ENCODE peak calls at places on chromosomes 7 and 10, in seven cellular contexts. One of them, this sample, is unnamed.
A peak's percentile ranks its signal among the peaks of the same experiment; 100 is the strongest.

GRCh38 chr7:105637755-105638154 is 56.5 kb upstream of the EFCAB10 start:
- DNase-seq in cardiac muscle cell: no peak
- DNase-seq in Calu3: no peak
- DNase-seq in foreskin keratinocyte: no peak
- DNase-seq in fibroblast of the aortic adventitia: no peak
- DNase-seq in brain microvascular endothelial cell: no peak
- DNase-seq in fibroblast of lung: no peak
- DNase-seq in this sample: no peak

GRCh38 chr7:75958802-75959543 is 35.4 kb downstream of the TMEM120A start:
- DNase-seq in cardiac muscle cell: no peak
- DNase-seq in fibroblast of the aortic adventitia: no peak
- DNase-seq in fibroblast of lung: no peak
- DNase-seq in Calu3: no peak
- DNase-seq in foreskin keratinocyte: no peak
- DNase-seq in brain microvascular endothelial cell: no peak
- DNase-seq in this sample: peak; percentile 22

GRCh38 chr7:50446542-50446960 is 3.6 kb downstream of the FIGNL1 start:
- DNase-seq in Calu3: peak; percentile 82
- DNase-seq in brain microvascular endothelial cell: peak; percentile 39
- DNase-seq in foreskin keratinocyte: peak; percentile 99
- DNase-seq in fibroblast of the aortic adventitia: peak; percentile 48
- DNase-seq in fibroblast of lung: peak; percentile 72
- DNase-seq in cardiac muscle cell: peak; percentile 22
- DNase-seq in this sample: peak; percentile 55

GRCh38 chr10:74039561-74040145 is 41.7 kb downstream of the VCL start:
- DNase-seq in cardiac muscle cell: peak; percentile 87
- DNase-seq in fibroblast of lung: peak; percentile 79
- DNase-seq in brain microvascular endothelial cell: no peak
- DNase-seq in foreskin keratinocyte: no peak
- DNase-seq in fibroblast of the aortic adventitia: peak; percentile 98
- DNase-seq in Calu3: no peak
- DNase-seq in this sample: peak; percentile 53

GRCh38 chr7:95596183-95597135 is at the start of gene PDK4:
- DNase-seq in Calu3: peak; percentile 78
- DNase-seq in foreskin keratinocyte: no peak
- DNase-seq in fibroblast of lung: peak; percentile 94
- DNase-seq in cardiac muscle cell: peak; percentile 93
- DNase-seq in fibroblast of the aortic adventitia: peak; percentile 22
- DNase-seq in brain microvascular endothelial cell: peak; percentile 42
- DNase-seq in this sample: peak; percentile 11

GRCh38 chr7:1812693-1813393 is 142.8 kb downstream of the ELFN1 start:
- DNase-seq in Calu3: no peak
- DNase-seq in foreskin keratinocyte: no peak
- DNase-seq in cardiac muscle cell: no peak
- DNase-seq in fibroblast of the aortic adventitia: no peak
- DNase-seq in fibroblast of lung: no peak
- DNase-seq in brain microvascular endothelial cell: no peak
- DNase-seq in this sample: no peak

GRCh38 chr7:49783446-49783845 is 10.0 kb downstream of the VWC2 start:
- DNase-seq in fibroblast of the aortic adventitia: no peak
- DNase-seq in fibroblast of lung: no peak
- DNase-seq in foreskin keratinocyte: no peak
- DNase-seq in Calu3: no peak
- DNase-seq in brain microvascular endothelial cell: no peak
- DNase-seq in cardiac muscle cell: no peak
- DNase-seq in this sample: no peak

GRCh38 chr10:12491491-12491890 is 142.1 kb downstream of the CAMK1D start:
- DNase-seq in fibroblast of the aortic adventitia: no peak
- DNase-seq in foreskin keratinocyte: no peak
- DNase-seq in fibroblast of lung: no peak
- DNase-seq in Calu3: no peak
- DNase-seq in brain microvascular endothelial cell: no peak
- DNase-seq in cardiac muscle cell: no peak
- DNase-seq in this sample: no peak

GRCh38 chr7:102234801-102235550 is 51.7 kb upstream of the SH2B2 start:
- DNase-seq in fibroblast of the aortic adventitia: no peak
- DNase-seq in cardiac muscle cell: no peak
- DNase-seq in brain microvascular endothelial cell: no peak
- DNase-seq in Calu3: no peak
- DNase-seq in foreskin keratinocyte: no peak
- DNase-seq in fibroblast of lung: no peak
- DNase-seq in this sample: no peak

GRCh38 chr7:27187702-27188665 is 3.0 kb upstream of the HOXA11 start:
- DNase-seq in fibroblast of lung: no peak
- DNase-seq in Calu3: no peak
- DNase-seq in brain microvascular endothelial cell: no peak
- DNase-seq in fibroblast of the aortic adventitia: no peak
- DNase-seq in foreskin keratinocyte: no peak
- DNase-seq in cardiac muscle cell: no peak
- DNase-seq in this sample: no peak

GRCh38 chr10:97538839-97539238 is 33.7 kb upstream of the ANKRD2 start:
- DNase-seq in fibroblast of the aortic adventitia: no peak
- DNase-seq in fibroblast of lung: no peak
- DNase-seq in cardiac muscle cell: no peak
- DNase-seq in foreskin keratinocyte: no peak
- DNase-seq in brain microvascular endothelial cell: no peak
- DNase-seq in Calu3: no peak
- DNase-seq in this sample: no peak

GRCh38 chr10:91541481-91541880 is 91.4 kb downstream of the PPP1R3C start:
- DNase-seq in foreskin keratinocyte: no peak
- DNase-seq in fibroblast of the aortic adventitia: no peak
- DNase-seq in cardiac muscle cell: peak; percentile 84
- DNase-seq in fibroblast of lung: peak; percentile 30
- DNase-seq in Calu3: no peak
- DNase-seq in brain microvascular endothelial cell: peak; percentile 11
- DNase-seq in this sample: no peak

GRCh38 chr10:80202934-80203834 is 2.2 kb downstream of the ANXA11 start:
- DNase-seq in fibroblast of lung: peak; percentile 82
- DNase-seq in foreskin keratinocyte: peak; percentile 67
- DNase-seq in cardiac muscle cell: peak; percentile 92
- DNase-seq in fibroblast of the aortic adventitia: peak; percentile 92
- DNase-seq in brain microvascular endothelial cell: peak; percentile 94
- DNase-seq in Calu3: peak; percentile 80
- DNase-seq in this sample: peak; percentile 87

GRCh38 chr10:94199565-94199964 is 163.2 kb downstream of the NOC3L start:
- DNase-seq in Calu3: no peak
- DNase-seq in foreskin keratinocyte: no peak
- DNase-seq in cardiac muscle cell: no peak
- DNase-seq in fibroblast of the aortic adventitia: peak; percentile 55
- DNase-seq in fibroblast of lung: no peak
- DNase-seq in brain microvascular endothelial cell: no peak
- DNase-seq in this sample: no peak

GRCh38 chr10:8543361-8544056 is 489.0 kb downstream of the GATA3 start:
- DNase-seq in foreskin keratinocyte: peak; percentile 9
- DNase-seq in fibroblast of the aortic adventitia: no peak
- DNase-seq in Calu3: peak; percentile 88
- DNase-seq in cardiac muscle cell: no peak
- DNase-seq in brain microvascular endothelial cell: no peak
- DNase-seq in fibroblast of lung: no peak
- DNase-seq in this sample: no peak

GRCh38 chr7:129616530-129616929 is 5.0 kb downstream of the NRF1 start:
- DNase-seq in cardiac muscle cell: peak; percentile 12
- DNase-seq in fibroblast of the aortic adventitia: no peak
- DNase-seq in foreskin keratinocyte: no peak
- DNase-seq in Calu3: no peak
- DNase-seq in brain microvascular endothelial cell: no peak
- DNase-seq in fibroblast of lung: no peak
- DNase-seq in this sample: no peak

GRCh38 chr7:92116949-92117348 is 17.3 kb downstream of the CYP51A1 start:
- DNase-seq in Calu3: no peak
- DNase-seq in fibroblast of the aortic adventitia: no peak
- DNase-seq in cardiac muscle cell: no peak
- DNase-seq in foreskin keratinocyte: no peak
- DNase-seq in brain microvascular endothelial cell: no peak
- DNase-seq in fibroblast of lung: no peak
- DNase-seq in this sample: no peak

GRCh38 chr10:68135922-68136718 is 26.8 kb downstream of the MYPN start:
- DNase-seq in fibroblast of the aortic adventitia: peak; percentile 86
- DNase-seq in cardiac muscle cell: peak; percentile 57
- DNase-seq in Calu3: peak; percentile 52
- DNase-seq in brain microvascular endothelial cell: peak; percentile 81
- DNase-seq in fibroblast of lung: peak; percentile 76
- DNase-seq in foreskin keratinocyte: peak; percentile 90
- DNase-seq in this sample: peak; percentile 93

GRCh38 chr10:96512997-96513685 is 585 bp downstream of the TLL2 start:
- DNase-seq in Calu3: no peak
- DNase-seq in foreskin keratinocyte: no peak
- DNase-seq in fibroblast of lung: peak; percentile 35
- DNase-seq in cardiac muscle cell: peak; percentile 32
- DNase-seq in fibroblast of the aortic adventitia: peak; percentile 37
- DNase-seq in brain microvascular endothelial cell: no peak
- DNase-seq in this sample: no peak

GRCh38 chr10:13943735-13944398 is 357.1 kb downstream of the PRPF18 start:
- DNase-seq in Calu3: no peak
- DNase-seq in fibroblast of lung: no peak
- DNase-seq in brain microvascular endothelial cell: no peak
- DNase-seq in cardiac muscle cell: no peak
- DNase-seq in foreskin keratinocyte: no peak
- DNase-seq in fibroblast of the aortic adventitia: no peak
- DNase-seq in this sample: no peak

GRCh38 chr7:44056681-44057080 is 8.7 kb downstream of the PGAM2 start:
- DNase-seq in cardiac muscle cell: no peak
- DNase-seq in foreskin keratinocyte: no peak
- DNase-seq in Calu3: no peak
- DNase-seq in fibroblast of lung: no peak
- DNase-seq in brain microvascular endothelial cell: no peak
- DNase-seq in fibroblast of the aortic adventitia: no peak
- DNase-seq in this sample: no peak

GRCh38 chr10:69801434-69802315 is at the start of gene COL13A1:
- DNase-seq in fibroblast of lung: peak; percentile 71
- DNase-seq in cardiac muscle cell: peak; percentile 72
- DNase-seq in foreskin keratinocyte: peak; percentile 75
- DNase-seq in brain microvascular endothelial cell: peak; percentile 55
- DNase-seq in fibroblast of the aortic adventitia: peak; percentile 60
- DNase-seq in Calu3: peak; percentile 39
- DNase-seq in this sample: peak; percentile 60

GRCh38 chr7:15862016-15862780 is 175.7 kb upstream of the MEOX2 start:
- DNase-seq in brain microvascular endothelial cell: no peak
- DNase-seq in fibroblast of lung: no peak
- DNase-seq in fibroblast of the aortic adventitia: peak; percentile 44
- DNase-seq in Calu3: no peak
- DNase-seq in cardiac muscle cell: no peak
- DNase-seq in foreskin keratinocyte: no peak
- DNase-seq in this sample: no peak

GRCh38 chr10:110446954-110447608 is 50.6 kb upstream of the DUSP5 start:
- DNase-seq in foreskin keratinocyte: peak; percentile 87
- DNase-seq in fibroblast of lung: peak; percentile 89
- DNase-seq in fibroblast of the aortic adventitia: peak; percentile 95
- DNase-seq in brain microvascular endothelial cell: peak; percentile 87
- DNase-seq in Calu3: no peak
- DNase-seq in cardiac muscle cell: peak; percentile 94
- DNase-seq in this sample: peak; percentile 79
- TF ChIP-seq CTCF in foreskin keratinocyte: peak; percentile 38
- TF ChIP-seq CTCF in fibroblast of lung: peak; percentile 11
- TF ChIP-seq CTCF in fibroblast of the aortic adventitia: peak; percentile 41
- TF ChIP-seq CTCF in brain microvascular endothelial cell: peak; percentile 60
- TF ChIP-seq CTCF in Calu3: no peak
- TF ChIP-seq CTCF in cardiac muscle cell: peak; percentile 37
- TF ChIP-seq CTCF in this sample: no peak

GRCh38 chr7:142338633-142339501 is 81.0 kb upstream of the PRSS58 start:
- DNase-seq in Calu3: no peak
- DNase-seq in foreskin keratinocyte: peak; percentile 35
- DNase-seq in cardiac muscle cell: peak; percentile 36
- DNase-seq in fibroblast of lung: no peak
- DNase-seq in fibroblast of the aortic adventitia: peak; percentile 19
- DNase-seq in brain microvascular endothelial cell: peak; percentile 37
- DNase-seq in this sample: peak; percentile 20
- TF ChIP-seq CTCF in Calu3: no peak
- TF ChIP-seq CTCF in foreskin keratinocyte: peak; percentile 68
- TF ChIP-seq CTCF in cardiac muscle cell: peak; percentile 34
- TF ChIP-seq CTCF in fibroblast of lung: no peak
- TF ChIP-seq CTCF in fibroblast of the aortic adventitia: peak; percentile 22
- TF ChIP-seq CTCF in brain microvascular endothelial cell: peak; percentile 57
- TF ChIP-seq CTCF in this sample: peak; percentile 69

DNA sequence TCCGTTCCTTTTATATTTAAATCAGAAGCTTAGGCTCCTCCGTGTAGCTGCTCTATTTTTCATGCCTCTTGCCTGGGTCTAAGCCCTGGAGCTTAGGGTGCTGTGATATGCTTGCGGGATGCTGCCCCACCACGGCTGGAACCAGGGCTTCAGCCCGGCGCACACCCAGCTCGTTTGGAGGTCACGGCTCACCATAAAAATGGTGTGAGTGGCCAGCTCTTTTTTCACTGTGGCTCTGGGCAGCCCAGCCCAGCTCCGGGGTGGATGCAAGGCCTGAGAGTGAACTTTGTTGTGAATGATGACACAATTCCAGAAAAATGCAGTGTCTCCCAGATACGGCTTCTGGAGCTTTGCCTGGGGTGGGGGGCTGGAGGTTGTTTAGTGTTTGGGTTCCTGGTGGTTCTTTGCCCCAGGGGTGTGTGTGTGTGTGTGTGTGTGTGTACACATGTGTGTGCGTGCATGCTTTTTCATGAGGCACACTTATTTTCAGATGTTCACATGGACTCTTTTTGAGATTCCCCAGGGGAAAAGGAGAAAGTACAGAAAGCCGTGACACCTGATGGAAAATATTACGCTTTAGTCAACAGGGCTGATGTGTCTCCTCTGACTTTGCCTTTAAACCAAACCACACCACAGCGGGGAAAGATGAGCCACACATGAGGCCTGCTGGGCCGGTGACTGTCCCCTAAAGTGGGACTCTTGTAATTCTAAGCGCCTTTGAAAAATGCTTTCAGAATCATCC is 46.2 kb downstream of the GRK5 start:
- DNase-seq in fibroblast of the aortic adventitia: peak; percentile 97
- DNase-seq in fibroblast of lung: peak; percentile 97
- DNase-seq in Calu3: peak; percentile 19
- DNase-seq in brain microvascular endothelial cell: peak; percentile 96
- DNase-seq in cardiac muscle cell: peak; percentile 95
- DNase-seq in foreskin keratinocyte: peak; percentile 80
- DNase-seq in this sample: peak; percentile 95
- TF ChIP-seq CTCF in fibroblast of the aortic adventitia: peak; percentile 51
- TF ChIP-seq CTCF in fibroblast of lung: peak; percentile 13
- TF ChIP-seq CTCF in Calu3: no peak
- TF ChIP-seq CTCF in brain microvascular endothelial cell: peak; percentile 39
- TF ChIP-seq CTCF in cardiac muscle cell: no peak
- TF ChIP-seq CTCF in foreskin keratinocyte: no peak
- TF ChIP-seq CTCF in this sample: peak; percentile 52

DNA sequence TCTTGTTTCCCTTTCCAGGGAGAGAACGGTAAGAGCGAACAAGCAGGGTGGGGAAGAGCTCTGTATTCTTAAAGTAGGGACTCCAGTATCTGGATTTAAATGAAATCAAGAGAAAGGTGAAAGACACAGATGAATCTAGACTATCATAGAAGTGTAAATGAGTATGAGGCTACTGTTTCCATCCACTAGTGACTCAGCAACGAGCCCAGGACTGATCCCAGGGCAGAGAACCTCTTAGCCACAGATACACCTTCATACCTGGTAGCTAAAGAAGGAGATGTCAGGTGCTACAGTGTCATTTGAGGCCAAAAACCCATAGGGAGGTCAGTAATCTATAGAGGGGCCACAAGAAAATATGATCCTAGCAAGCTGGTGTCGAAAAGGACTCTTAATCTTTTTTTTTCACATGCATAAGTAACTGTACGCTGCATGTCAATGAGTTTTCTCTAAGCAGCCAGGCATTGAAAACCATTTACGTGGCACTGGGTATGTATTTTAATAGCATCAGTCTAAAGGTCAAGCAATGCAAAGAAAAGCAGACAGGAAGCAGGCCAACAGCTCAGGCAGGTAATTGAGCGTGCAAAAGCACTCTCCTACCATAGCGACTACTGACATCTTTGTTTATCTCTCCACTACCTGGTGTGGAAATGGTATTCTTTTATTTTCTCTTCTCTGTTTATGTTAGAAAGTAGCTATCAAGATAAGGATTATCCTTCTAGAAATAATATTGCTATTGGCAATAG is 91.5 kb upstream of the EGR2 start:
- DNase-seq in fibroblast of lung: no peak
- DNase-seq in foreskin keratinocyte: no peak
- DNase-seq in cardiac muscle cell: no peak
- DNase-seq in Calu3: no peak
- DNase-seq in brain microvascular endothelial cell: no peak
- DNase-seq in fibroblast of the aortic adventitia: no peak
- DNase-seq in this sample: no peak
- TF ChIP-seq CTCF in fibroblast of lung: no peak
- TF ChIP-seq CTCF in foreskin keratinocyte: no peak
- TF ChIP-seq CTCF in cardiac muscle cell: no peak
- TF ChIP-seq CTCF in Calu3: no peak
- TF ChIP-seq CTCF in brain microvascular endothelial cell: no peak
- TF ChIP-seq CTCF in fibroblast of the aortic adventitia: no peak
- TF ChIP-seq CTCF in this sample: no peak